ENCODE peak calls at places on chromosomes 3 and 15, in six cellular contexts. Z, M, L, V, C and F are unnamed samples. For H3K27me3, the result is how much of the 10 kb centered on the place peaks cover.

GRCh38 chr3:183244219-183244618 is 8.8 kb upstream of the B3GNT5 start:
- DNase-seq in V (no peak), C (no peak), M (no peak), Z (no peak), L (no peak), F (no peak)

GRCh38 chr15:87929835-87930234 is 326.7 kb downstream of the NTRK3 start:
- DNase-seq in L (no peak), Z (no peak), C (no peak), V (no peak), M (no peak), F (no peak)

GRCh38 chr3:107523361-107524213 is 825 bp downstream of the BBX start:
- DNase-seq in M (peak), C (no peak), V (peak), L (no peak), Z (peak), F (peak)

GRCh38 chr15:41944313-41944940 is 27.9 kb downstream of the EHD4 start:
- DNase-seq in M (peak), V (no peak), L (peak), C (no peak), Z (no peak), F (no peak)

GRCh38 chr3:3110299-3110630 is at the start of gene IL5RA:
- DNase-seq in L (no peak), C (no peak), Z (peak), V (no peak), M (no peak), F (peak)

GRCh38 chr3:14562441-14562840 is 22.3 kb upstream of the GRIP2 start:
- DNase-seq in C (no peak), V (no peak), M (no peak), Z (no peak), L (no peak), F (no peak)

GRCh38 chr15:59298255-59298856 is 74.3 kb downstream of the MYO1E start:
- DNase-seq in M (no peak), L (no peak), Z (no peak), C (no peak), V (no peak), F (no peak)

GRCh38 chr15:35349916-35350315 is 196.0 kb downstream of the DPH6 start:
- DNase-seq in L (no peak), V (no peak), C (no peak), Z (no peak), M (no peak), F (no peak)

GRCh38 chr3:188170461-188171459 is 16.8 kb downstream of the LPP start:
- DNase-seq in M (no peak), L (no peak), C (no peak), Z (peak), V (no peak), F (no peak)

GRCh38 chr3:8911781-8912180 is 51.5 kb downstream of the RAD18 start:
- DNase-seq in Z (no peak), M (no peak), L (no peak), C (no peak), V (no peak), F (no peak)

GRCh38 chr15:94747510-94747909 is 516.1 kb downstream of the MCTP2 start:
- DNase-seq in V (no peak), Z (no peak), C (no peak), L (no peak), M (no peak), F (no peak)

GRCh38 chr15:72725446-72725845 is 39.4 kb downstream of the BBS4 start:
- DNase-seq in M (no peak), C (no peak), L (no peak), Z (no peak), V (no peak), F (no peak)

GRCh38 chr3:173826901-173827609 is 429.5 kb downstream of the NLGN1 start:
- DNase-seq in Z (no peak), V (no peak), L (no peak), C (no peak), M (no peak), F (no peak)

GRCh38 chr3:188673509-188674239 is 498.1 kb upstream of the TPRG1 start:
- DNase-seq in L (no peak), C (no peak), V (no peak), Z (no peak), M (no peak), F (no peak)

GRCh38 chr3:188624384-188624783 is 470.4 kb downstream of the LPP start:
- DNase-seq in Z (no peak), C (no peak), M (no peak), V (no peak), L (no peak), F (no peak)

GRCh38 chr15:100247228-100248225 is 94.2 kb downstream of the ADAMTS17 start:
- DNase-seq in Z (no peak), V (no peak), C (no peak), L (no peak), M (no peak), F (no peak)

GRCh38 chr3:187762792-187763191 is 17.5 kb upstream of the BCL6 start:
- DNase-seq in M (no peak), Z (no peak), C (no peak), L (no peak), V (no peak), F (no peak)

GRCh38 chr3:149273096-149273751 is 51.6 kb upstream of the CP start:
- DNase-seq in C (peak), V (no peak), Z (peak), L (peak), M (peak), F (peak)

GRCh38 chr15:92383528-92384326 is 10.0 kb upstream of the ST8SIA2 start:
- DNase-seq in C (no peak), M (peak), V (no peak), L (no peak), Z (no peak), F (peak)

GRCh38 chr15:84736375-84736774 is 12.0 kb upstream of the ZNF592 start:
- DNase-seq in C (no peak), L (no peak), V (no peak), Z (peak), M (no peak), F (no peak)

GRCh38 chr3:38989932-38990510 is 61.7 kb downstream of the SCN11A start:
- DNase-seq in V (no peak), L (no peak), C (no peak), Z (no peak), M (no peak), F (no peak)

GRCh38 chr3:81161851-81162250 is 599.6 kb downstream of the GBE1 start:
- DNase-seq in M (no peak), L (no peak), V (no peak), Z (no peak), C (no peak), F (no peak)

GRCh38 chr3:183653209-183654064 is 18.0 kb downstream of the KLHL24 start:
- DNase-seq in L (no peak), V (no peak), M (no peak), C (no peak), Z (no peak), F (no peak)

GRCh38 chr15:45863881-45864580 is 229.2 kb downstream of the SQOR start:
- DNase-seq in M (no peak), C (no peak), V (no peak), Z (no peak), L (no peak), F (no peak)

GRCh38 chr3:94147039-94147438 is 84.2 kb downstream of the NSUN3 start:
- DNase-seq in M (no peak), Z (no peak), V (no peak), L (no peak), C (no peak), F (no peak)

GRCh38 chr15:69593981-69594966 is 141.7 kb downstream of the RPLP1 start:
- DNase-seq in C (no peak), V (peak), L (no peak), M (no peak), Z (no peak), F (no peak)

GRCh38 chr3:101243285-101244211 is 76.8 kb downstream of the IMPG2 start:
- DNase-seq in V (no peak), C (no peak), L (no peak), Z (no peak), M (no peak), F (no peak)

DNA sequence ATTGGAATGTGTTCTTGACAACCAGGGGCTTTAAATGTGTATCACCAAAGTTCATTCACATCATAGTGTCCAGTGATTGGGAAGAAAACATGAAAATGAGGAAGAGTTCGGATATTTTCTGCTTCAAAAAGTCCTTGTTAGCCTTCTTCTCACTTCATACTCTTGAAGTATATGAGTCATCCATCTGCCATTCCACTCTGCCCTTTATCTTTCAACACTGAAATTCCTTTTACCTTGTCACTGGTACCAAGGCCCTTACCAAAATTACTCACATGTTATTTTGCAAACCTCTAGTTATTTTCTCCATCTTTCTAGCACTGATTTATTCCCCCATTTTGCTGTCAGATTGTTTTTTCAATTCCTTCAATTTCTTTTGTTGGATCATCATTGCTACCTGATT is 32.5 kb downstream of the OR5H15 start:
- DNase-seq in Z (no peak), V (no peak), L (no peak), C (no peak), M (no peak), F (no peak)
- H3K27me3 ChIP-seq in Z (under half), V (under half), L (under half), C (under half), M (under half), F (under half)

GRCh38 chr3:112848196-112848595 is 1.5 kb upstream of the CD200R1L start:
- DNase-seq in C (no peak), Z (peak), V (no peak), L (no peak), M (no peak), F (no peak)

GRCh38 chr3:112845772-112846171 is 892 bp downstream of the CD200R1L start:
- DNase-seq in C (no peak), M (no peak), V (no peak), L (no peak), Z (no peak), F (no peak)

GRCh38 chr3:112847692-112848091 is 1.0 kb upstream of the CD200R1L start:
- DNase-seq in Z (peak), V (no peak), C (no peak), L (no peak), M (no peak), F (no peak)

GRCh38 chr3:112846764-112847163 is at the start of gene CD200R1L:
- DNase-seq in C (no peak), V (no peak), L (no peak), Z (no peak), M (no peak), F (no peak)
- H3K4me3 ChIP-seq in C (no peak), V (no peak), L (no peak), Z (no peak), M (no peak), F (no peak)

GRCh38 chr3:113532698-113533533 is 561 bp downstream of the SIDT1 start:
- DNase-seq in M (peak), C (no peak), V (peak), L (no peak), Z (no peak), F (peak)
- H3K27me3 ChIP-seq in M (under half), C (half or more), V (under half), L (half or more), Z (under half), F (half or more)

GRCh38 chr15:81184188-81184587 is 12.5 kb upstream of the IL16 start:
- DNase-seq in M (no peak), L (no peak), V (no peak), C (no peak), Z (no peak), F (no peak)

GRCh38 chr15:81181220-81181619 is 15.5 kb upstream of the IL16 start:
- DNase-seq in C (no peak), M (no peak), L (no peak), Z (no peak), V (no peak), F (no peak)

GRCh38 chr15:81182031-81182745 is 14.5 kb upstream of the IL16 start:
- DNase-seq in M (no peak), C (no peak), L (no peak), Z (no peak), V (no peak), F (no peak)

GRCh38 chr15:81182746-81183402 is 13.8 kb upstream of the IL16 start:
- DNase-seq in L (no peak), C (no peak), M (no peak), V (no peak), Z (no peak), F (peak)

GRCh38 chr15:81183403-81183760 is 13.3 kb upstream of the IL16 start:
- DNase-seq in Z (no peak), L (no peak), V (no peak), C (no peak), M (no peak), F (no peak)
- H3K4me3 ChIP-seq in Z (no peak), L (no peak), V (peak), C (no peak), M (no peak), F (no peak)

GRCh38 chr3:127161236-127161635 is 31.7 kb upstream of the PRR23E start:
- DNase-seq in V (no peak), C (no peak), M (no peak), Z (no peak), L (no peak), F (no peak)

GRCh38 chr3:127161973-127162579 is 30.9 kb upstream of the PRR23E start:
- DNase-seq in M (no peak), C (no peak), L (no peak), Z (no peak), V (no peak), F (no peak)

GRCh38 chr3:127165036-127165435 is 27.9 kb upstream of the PRR23E start:
- DNase-seq in L (no peak), V (no peak), Z (no peak), C (no peak), M (no peak), F (no peak)

GRCh38 chr3:127164615-127165014 is 28.3 kb upstream of the PRR23E start:
- DNase-seq in Z (no peak), M (no peak), V (no peak), C (no peak), L (no peak), F (no peak)

DNA sequence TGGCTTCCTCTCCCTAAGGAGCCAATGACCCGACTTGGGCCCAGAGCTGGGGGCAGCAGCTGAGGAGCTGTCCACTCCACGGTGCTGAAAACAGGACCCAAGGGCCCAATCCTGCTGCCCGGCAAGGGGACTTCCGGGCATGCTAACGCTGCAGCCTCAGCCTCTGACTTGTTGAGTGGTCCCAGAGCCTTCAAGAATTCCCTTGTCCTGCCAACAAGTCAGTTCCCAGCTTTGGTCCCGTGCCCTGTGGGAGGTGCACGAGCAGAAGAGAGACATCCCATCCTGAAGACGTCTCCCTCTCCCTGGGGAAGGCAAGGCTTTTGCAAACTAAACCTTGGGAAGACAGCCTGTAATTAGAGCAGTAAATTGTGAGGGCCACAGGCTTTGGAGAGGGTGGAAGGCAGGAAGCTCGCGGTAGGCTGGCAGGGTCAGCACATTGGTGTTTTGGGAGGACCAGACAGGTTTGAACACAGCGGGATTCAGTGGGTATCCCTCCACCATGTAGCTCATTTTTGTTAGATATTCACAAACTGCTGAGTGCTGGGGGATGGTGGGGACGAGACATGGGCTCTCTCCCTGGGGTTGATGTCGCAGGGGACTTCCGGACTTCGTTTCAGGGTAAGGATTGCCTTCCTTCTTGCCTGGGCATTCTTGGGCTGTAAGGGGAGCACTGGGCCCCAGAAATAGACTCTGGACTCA is 29.8 kb upstream of the PRR23E start:
- DNase-seq in M (peak), C (no peak), L (no peak), Z (no peak), V (no peak), F (peak)
- H3K27me3 ChIP-seq in M (under half), C (under half), L (under half), Z (under half), V (under half), F (under half)